ENCODE peak calls at places on chromosomes 2 and 18, in six cellular contexts. V is MM.1S; G is cerebellar nuclear complex; Z is retina; R is activated T-cell treated with anti-CD3 and anti-CD28 coated beads, Interleukin-2, amount 50 U/mL, for 72 hours; O is activated naive CD4-positive, alpha-beta T cell treated with Interleukin-2 at 50 U/mL for 16 hours. B is an unnamed sample.

GRCh38 chr18:53560546-53560945 is 663.9 kb downstream of the MBD2 start:
- DNase-seq in R (no peak), G (no peak), V (no peak), O (no peak), Z (no peak), B (no peak)

GRCh38 chr2:8691859-8692437 is 10.1 kb downstream of the ID2 start:
- DNase-seq in G (no peak), O (no peak), R (no peak), V (no peak), Z (no peak), B (no peak)

GRCh38 chr2:61671561-61672315 is 133.6 kb upstream of the XPO1 start:
- DNase-seq in Z (no peak), O (no peak), G (no peak), R (no peak), V (no peak), B (no peak)

GRCh38 chr2:101403745-101404144 is 16.4 kb upstream of the CREG2 start:
- DNase-seq in O (no peak), Z (no peak), G (no peak), R (no peak), V (no peak), B (no peak)

GRCh38 chr2:207229161-207229560 is 63.4 kb upstream of the KLF7 start:
- DNase-seq in O (no peak), V (no peak), G (no peak), R (no peak), Z (no peak), B (no peak)

GRCh38 chr2:69957970-69958369 is 3.5 kb downstream of the ASPRV1 start:
- DNase-seq in V (no peak), O (no peak), Z (peak), R (no peak), G (no peak), B (no peak)

GRCh38 chr2:111663471-111663951 is 220.5 kb downstream of the ANAPC1 start:
- DNase-seq in Z (no peak), O (no peak), R (no peak), V (no peak), G (no peak), B (no peak)

GRCh38 chr18:61333271-61333745 is at the start of gene CDH20:
- DNase-seq in R (no peak), V (no peak), G (no peak), Z (peak), O (no peak), B (no peak)

B was measured in HCT116.